ENCODE peak calls at places on chromosome 6, in seven cellular contexts. One of them, this sample, is unnamed.

GRCh38 chr6:107607109-107607508 is 117.2 kb downstream of the SOBP start:
- DNase-seq in hypothalamus: no peak
- DNase-seq in stimulated activated CD4-positive, alpha-beta T cell treated with anti-CD3 and anti-CD28 coated beads, Interleukin-4, amount 100 ng/mL, for 4 hours: no peak
- DNase-seq in AG04450: no peak
- DNase-seq in NCI-H446 treated with DMSO at 0.1 percent for 48 hours: no peak
- DNase-seq in NCI-H1436: no peak
- DNase-seq in nucleus accumbens: no peak
- DNase-seq in this sample: no peak

GRCh38 chr6:1890987-1891386 is 281.3 kb downstream of the FOXC1 start:
- DNase-seq in stimulated activated CD4-positive, alpha-beta T cell treated with anti-CD3 and anti-CD28 coated beads, Interleukin-4, amount 100 ng/mL, for 4 hours: no peak
- DNase-seq in AG04450: no peak
- DNase-seq in NCI-H1436: no peak
- DNase-seq in hypothalamus: no peak
- DNase-seq in NCI-H446 treated with DMSO at 0.1 percent for 48 hours: no peak
- DNase-seq in nucleus accumbens: no peak
- DNase-seq in this sample: no peak

GRCh38 chr6:28729501-28730402 is 194.0 kb downstream of the TRIM27 start:
- DNase-seq in hypothalamus: no peak
- DNase-seq in stimulated activated CD4-positive, alpha-beta T cell treated with anti-CD3 and anti-CD28 coated beads, Interleukin-4, amount 100 ng/mL, for 4 hours: no peak
- DNase-seq in nucleus accumbens: no peak
- DNase-seq in AG04450: no peak
- DNase-seq in NCI-H1436: no peak
- DNase-seq in NCI-H446 treated with DMSO at 0.1 percent for 48 hours: no peak
- DNase-seq in this sample: no peak

GRCh38 chr6:143542915-143543314 is 31.4 kb upstream of the FUCA2 start:
- DNase-seq in hypothalamus: no peak
- DNase-seq in nucleus accumbens: no peak
- DNase-seq in NCI-H1436: no peak
- DNase-seq in stimulated activated CD4-positive, alpha-beta T cell treated with anti-CD3 and anti-CD28 coated beads, Interleukin-4, amount 100 ng/mL, for 4 hours: no peak
- DNase-seq in NCI-H446 treated with DMSO at 0.1 percent for 48 hours: no peak
- DNase-seq in AG04450: no peak
- DNase-seq in this sample: no peak

GRCh38 chr6:52507557-52508260 is 69.2 kb downstream of the TRAM2 start:
- DNase-seq in nucleus accumbens: no peak
- DNase-seq in NCI-H446 treated with DMSO at 0.1 percent for 48 hours: no peak
- DNase-seq in hypothalamus: no peak
- DNase-seq in NCI-H1436: no peak
- DNase-seq in AG04450: no peak
- DNase-seq in stimulated activated CD4-positive, alpha-beta T cell treated with anti-CD3 and anti-CD28 coated beads, Interleukin-4, amount 100 ng/mL, for 4 hours: no peak
- DNase-seq in this sample: no peak

GRCh38 chr6:84428300-84428907 is 201.0 kb upstream of the CEP162 start:
- DNase-seq in hypothalamus: peak
- DNase-seq in stimulated activated CD4-positive, alpha-beta T cell treated with anti-CD3 and anti-CD28 coated beads, Interleukin-4, amount 100 ng/mL, for 4 hours: no peak
- DNase-seq in AG04450: no peak
- DNase-seq in NCI-H446 treated with DMSO at 0.1 percent for 48 hours: peak
- DNase-seq in nucleus accumbens: peak
- DNase-seq in NCI-H1436: peak
- DNase-seq in this sample: peak

GRCh38 chr6:218153-219018 is 73.9 kb upstream of the DUSP22 start:
- DNase-seq in NCI-H1436: no peak
- DNase-seq in nucleus accumbens: no peak
- DNase-seq in hypothalamus: no peak
- DNase-seq in stimulated activated CD4-positive, alpha-beta T cell treated with anti-CD3 and anti-CD28 coated beads, Interleukin-4, amount 100 ng/mL, for 4 hours: no peak
- DNase-seq in NCI-H446 treated with DMSO at 0.1 percent for 48 hours: no peak
- DNase-seq in AG04450: no peak
- DNase-seq in this sample: peak

GRCh38 chr6:137519629-137520176 is 25.5 kb upstream of the OLIG3 start:
- DNase-seq in stimulated activated CD4-positive, alpha-beta T cell treated with anti-CD3 and anti-CD28 coated beads, Interleukin-4, amount 100 ng/mL, for 4 hours: no peak
- DNase-seq in nucleus accumbens: no peak
- DNase-seq in AG04450: no peak
- DNase-seq in NCI-H446 treated with DMSO at 0.1 percent for 48 hours: no peak
- DNase-seq in NCI-H1436: no peak
- DNase-seq in hypothalamus: no peak
- DNase-seq in this sample: no peak

GRCh38 chr6:28802417-28803336 is 121.1 kb downstream of the TRIM27 start:
- DNase-seq in AG04450: no peak
- DNase-seq in nucleus accumbens: no peak
- DNase-seq in stimulated activated CD4-positive, alpha-beta T cell treated with anti-CD3 and anti-CD28 coated beads, Interleukin-4, amount 100 ng/mL, for 4 hours: no peak
- DNase-seq in NCI-H1436: no peak
- DNase-seq in hypothalamus: no peak
- DNase-seq in NCI-H446 treated with DMSO at 0.1 percent for 48 hours: peak
- DNase-seq in this sample: peak

GRCh38 chr6:158205220-158205944 is 37.2 kb downstream of the GTF2H5 start:
- DNase-seq in stimulated activated CD4-positive, alpha-beta T cell treated with anti-CD3 and anti-CD28 coated beads, Interleukin-4, amount 100 ng/mL, for 4 hours: no peak
- DNase-seq in NCI-H1436: no peak
- DNase-seq in NCI-H446 treated with DMSO at 0.1 percent for 48 hours: no peak
- DNase-seq in AG04450: no peak
- DNase-seq in hypothalamus: no peak
- DNase-seq in nucleus accumbens: no peak
- DNase-seq in this sample: no peak

GRCh38 chr6:13194852-13195251 is 133.5 kb downstream of the TBC1D7 start:
- DNase-seq in NCI-H446 treated with DMSO at 0.1 percent for 48 hours: no peak
- DNase-seq in AG04450: peak
- DNase-seq in hypothalamus: peak
- DNase-seq in nucleus accumbens: peak
- DNase-seq in NCI-H1436: no peak
- DNase-seq in stimulated activated CD4-positive, alpha-beta T cell treated with anti-CD3 and anti-CD28 coated beads, Interleukin-4, amount 100 ng/mL, for 4 hours: no peak
- DNase-seq in this sample: peak

GRCh38 chr6:131532476-131533108 is 40.4 kb upstream of the ARG1 start:
- DNase-seq in hypothalamus: no peak
- DNase-seq in NCI-H446 treated with DMSO at 0.1 percent for 48 hours: no peak
- DNase-seq in AG04450: no peak
- DNase-seq in stimulated activated CD4-positive, alpha-beta T cell treated with anti-CD3 and anti-CD28 coated beads, Interleukin-4, amount 100 ng/mL, for 4 hours: peak
- DNase-seq in NCI-H1436: no peak
- DNase-seq in nucleus accumbens: no peak
- DNase-seq in this sample: no peak

GRCh38 chr6:15036690-15037245 is 209.1 kb upstream of the JARID2 start:
- DNase-seq in stimulated activated CD4-positive, alpha-beta T cell treated with anti-CD3 and anti-CD28 coated beads, Interleukin-4, amount 100 ng/mL, for 4 hours: no peak
- DNase-seq in NCI-H446 treated with DMSO at 0.1 percent for 48 hours: no peak
- DNase-seq in hypothalamus: no peak
- DNase-seq in NCI-H1436: peak
- DNase-seq in nucleus accumbens: peak
- DNase-seq in AG04450: no peak
- DNase-seq in this sample: no peak

GRCh38 chr6:3206339-3207015 is 21.0 kb downstream of the TUBB2B start:
- DNase-seq in stimulated activated CD4-positive, alpha-beta T cell treated with anti-CD3 and anti-CD28 coated beads, Interleukin-4, amount 100 ng/mL, for 4 hours: no peak
- DNase-seq in NCI-H446 treated with DMSO at 0.1 percent for 48 hours: no peak
- DNase-seq in AG04450: no peak
- DNase-seq in NCI-H1436: no peak
- DNase-seq in nucleus accumbens: no peak
- DNase-seq in hypothalamus: no peak
- DNase-seq in this sample: no peak

This sample was measured in NAMALWA.